ENCODE peak calls at places on chromosome 15, in seven cellular contexts. B is HCT116, N is thoracic aorta, T is spleen, S is thyroid gland, V is SK-N-SH, U is AG04450. Z is an unnamed sample.

GRCh38 chr15:29631076-29632070 is 190.9 kb downstream of the TJP1 start:
- DNase-seq in B (no peak), N (no peak), T (no peak), S (peak), V (peak), U (no peak), Z (no peak)

GRCh38 chr15:56291741-56292140 is 48.1 kb upstream of the RFX7 start:
- DNase-seq in B (no peak), N (no peak), T (no peak), S (no peak), V (no peak), U (no peak), Z (no peak)

GRCh38 chr15:31080618-31081017 is 20.9 kb downstream of the TRPM1 start:
- DNase-seq in B (peak), N (no peak), T (no peak), S (peak), V (peak), U (no peak), Z (no peak)

GRCh38 chr15:92012368-92012629 is 158.8 kb downstream of the SLCO3A1 start:
- DNase-seq in B (no peak), N (no peak), T (no peak), S (no peak), V (no peak), U (no peak), Z (no peak)

GRCh38 chr15:100284191-100284590 is 57.6 kb downstream of the ADAMTS17 start:
- DNase-seq in B (no peak), N (no peak), T (no peak), S (no peak), V (no peak), U (no peak), Z (no peak)

GRCh38 chr15:100879461-100880138 is at the start of gene ALDH1A3:
- DNase-seq in B (peak), N (no peak), T (no peak), S (peak), V (peak), U (peak), Z (peak)

GRCh38 chr15:41928637-41929620 is 35.1 kb upstream of the SPTBN5 start:
- DNase-seq in B (no peak), N (no peak), T (peak), S (peak), V (peak), U (no peak), Z (no peak)

GRCh38 chr15:61828860-61829513 is 231.3 kb downstream of the VPS13C start:
- DNase-seq in B (no peak), N (no peak), T (no peak), S (no peak), V (no peak), U (no peak), Z (no peak)

GRCh38 chr15:42084465-42085235 is 9.7 kb downstream of the PLA2G4D start:
- DNase-seq in B (no peak), N (no peak), T (peak), S (peak), V (peak), U (peak), Z (peak)

GRCh38 chr15:56537881-56538280 is 72.9 kb upstream of the MNS1 start:
- DNase-seq in B (no peak), N (no peak), T (peak), S (peak), V (no peak), U (no peak), Z (no peak)

GRCh38 chr15:79539426-79539825 is 107.3 kb downstream of the MINAR1 start:
- DNase-seq in B (no peak), N (no peak), T (no peak), S (no peak), V (no peak), U (no peak), Z (no peak)

GRCh38 chr15:100856847-100857246 is 22.8 kb upstream of the ALDH1A3 start:
- DNase-seq in B (no peak), N (no peak), T (no peak), S (no peak), V (no peak), U (no peak), Z (no peak)

GRCh38 chr15:85854345-85855097 is 59.8 kb upstream of the KLHL25 start:
- DNase-seq in B (peak), N (no peak), T (no peak), S (peak), V (peak), U (no peak), Z (peak)

GRCh38 chr15:74035121-74035829 is 40.8 kb downstream of the PML start:
- DNase-seq in B (no peak), N (no peak), T (no peak), S (no peak), V (no peak), U (no peak), Z (no peak)

GRCh38 chr15:100588638-100589242 is 13.2 kb downstream of the LINS1 start:
- DNase-seq in B (no peak), N (no peak), T (no peak), S (no peak), V (no peak), U (no peak), Z (no peak)

GRCh38 chr15:52334491-52335160 is 39.0 kb upstream of the MYO5C start:
- DNase-seq in B (no peak), N (no peak), T (no peak), S (no peak), V (no peak), U (no peak), Z (no peak)

GRCh38 chr15:78714890-78715289 is 73.9 kb upstream of the CHRNB4 start:
- DNase-seq in B (no peak), N (no peak), T (no peak), S (no peak), V (no peak), U (no peak), Z (no peak)

GRCh38 chr15:81097116-81097892 is 36.8 kb upstream of the CFAP161 start:
- DNase-seq in B (no peak), N (no peak), T (no peak), S (no peak), V (no peak), U (no peak), Z (no peak)

GRCh38 chr15:64019764-64020163 is 26.5 kb downstream of the DAPK2 start:
- DNase-seq in B (no peak), N (no peak), T (no peak), S (peak), V (no peak), U (no peak), Z (peak)

GRCh38 chr15:27744651-27745050 is 354.5 kb downstream of the OCA2 start:
- DNase-seq in B (no peak), N (no peak), T (no peak), S (no peak), V (no peak), U (no peak), Z (no peak)

GRCh38 chr15:60745469-60745971 is 266.6 kb upstream of the ICE2 start:
- DNase-seq in B (no peak), N (no peak), T (no peak), S (no peak), V (no peak), U (no peak), Z (no peak)

GRCh38 chr15:82846621-82847020 is 37.2 kb downstream of the WHAMM start:
- DNase-seq in B (no peak), N (no peak), T (no peak), S (no peak), V (no peak), U (no peak), Z (no peak)
- H3K4me3 ChIP-seq in B (no peak), N (no peak), T (no peak), S (no peak), V (no peak), U (no peak), Z (no peak)

GRCh38 chr15:90618330-90619136 is 88.8 kb downstream of the CRTC3 start:
- DNase-seq in B (no peak), N (no peak), T (no peak), S (peak), V (no peak), U (peak), Z (no peak)

GRCh38 chr15:90617668-90618097 is 88.0 kb downstream of the CRTC3 start:
- DNase-seq in B (no peak), N (no peak), T (no peak), S (peak), V (no peak), U (no peak), Z (no peak)

GRCh38 chr15:90620379-90621134 is 90.8 kb downstream of the CRTC3 start:
- DNase-seq in B (no peak), N (no peak), T (no peak), S (no peak), V (no peak), U (no peak), Z (no peak)

GRCh38 chr15:90619468-90619867 is 89.7 kb downstream of the CRTC3 start:
- DNase-seq in B (no peak), N (no peak), T (no peak), S (no peak), V (no peak), U (no peak), Z (no peak)

GRCh38 chr15:90619939-90620338 is 90.2 kb downstream of the CRTC3 start:
- DNase-seq in B (no peak), N (no peak), T (no peak), S (no peak), V (no peak), U (no peak), Z (no peak)
- H3K4me3 ChIP-seq in B (no peak), N (no peak), T (no peak), S (no peak), V (no peak), U (no peak), Z (no peak)

GRCh38 chr15:65530318-65531111 is at the start of gene HACD3:
- DNase-seq in B (peak), N (peak), T (peak), S (peak), V (peak), U (no peak), Z (peak)
- H3K4me3 ChIP-seq in B (peak), N (peak), T (peak), S (peak), V (peak), U (peak), Z (peak)

GRCh38 chr15:68256675-68257450 is 20.7 kb upstream of the FEM1B start:
- DNase-seq in B (no peak), N (peak), T (peak), S (peak), V (no peak), U (no peak), Z (peak)
- H3K4me3 ChIP-seq in B (no peak), N (peak), T (peak), S (peak), V (no peak), U (peak), Z (peak)

Z was measured in WERI-Rb-1.